ENCODE peak calls at places on chromosomes 13 and 19, in five cellular contexts. T is stimulated activated CD4-positive, alpha-beta T cell treated with anti-CD3 and anti-CD28 coated beads, TNF-alpha, amount 100 ng/mL, for 24 hours; Y is activated naive CD8-positive, alpha-beta T cell treated with anti-CD3 and anti-CD28 coated beads, Interleukin-2, amount 50 U/mL, for 24 hours; R is A549; G is stimulated activated CD8-positive, alpha-beta memory T cell treated with anti-CD3 and anti-CD28 coated beads, Interleukin-2, amount 100 ng/mL, for 48 hours. J is an unnamed sample.

GRCh38 chr19:4431808-4432674 is 25.6 kb downstream of the UBXN6 start:
- DNase-seq in G (no peak), T (no peak), R (no peak), Y (no peak), J (no peak)

GRCh38 chr13:64186503-64186902 is 2770.9 kb upstream of the PCDH20 start:
- DNase-seq in G (no peak), T (no peak), Y (no peak), R (no peak), J (no peak)

GRCh38 chr13:75223981-75224742 is 257.8 kb downstream of the TBC1D4 start:
- DNase-seq in G (no peak), R (no peak), Y (no peak), T (no peak), J (no peak)

GRCh38 chr19:6752257-6753177 is 13.0 kb downstream of the TRIP10 start:
- DNase-seq in G (no peak), R (no peak), Y (no peak), T (no peak), J (no peak)

GRCh38 chr19:41328157-41328817 is 18.3 kb downstream of the CCDC97 start:
- DNase-seq in G (peak), R (no peak), T (no peak), Y (no peak), J (no peak)

GRCh38 chr13:98300956-98301641 is 124.0 kb upstream of the RNF113B start:
- DNase-seq in Y (no peak), R (no peak), G (no peak), T (no peak), J (peak)

GRCh38 chr19:39014037-39014436 is 18.3 kb downstream of the FBXO27 start:
- DNase-seq in T (no peak), G (no peak), R (no peak), Y (no peak), J (no peak)

GRCh38 chr13:53250272-53250875 is 221.8 kb downstream of the OLFM4 start:
- DNase-seq in Y (peak), R (peak), G (no peak), T (no peak), J (peak)

GRCh38 chr13:89113744-89114143 is 1442.6 kb downstream of the SLITRK5 start:
- DNase-seq in Y (no peak), G (no peak), T (no peak), R (no peak), J (no peak)

GRCh38 chr19:18980432-18981020 is 39.5 kb upstream of the HOMER3 start:
- DNase-seq in T (no peak), R (no peak), G (no peak), Y (no peak), J (no peak)

GRCh38 chr19:46297700-46298476 is 1.0 kb downstream of the HIF3A start:
- DNase-seq in R (no peak), T (no peak), G (no peak), Y (no peak), J (no peak)

GRCh38 chr13:99686157-99686572 is 184.9 kb downstream of the TM9SF2 start:
- DNase-seq in G (no peak), Y (no peak), R (no peak), T (no peak), J (no peak)

GRCh38 chr19:55189424-55189823 is 9.3 kb upstream of the SYT5 start:
- DNase-seq in T (no peak), R (peak), G (no peak), Y (no peak), J (peak)

GRCh38 chr19:46383171-46383815 is 30.1 kb downstream of the CCDC8 start:
- DNase-seq in R (no peak), G (no peak), Y (no peak), T (no peak), J (no peak)

GRCh38 chr13:74966814-74967213 is 515.2 kb downstream of the TBC1D4 start:
- DNase-seq in R (no peak), T (no peak), G (no peak), Y (no peak), J (peak)

J was measured in HT1080.